ENCODE peak calls at places on chromosomes 1 and 21, in eight cellular contexts. O is left ventricle myocardium inferior, S is lower lobe of right lung, L is heart left ventricle, K is GM12865, B is HCT116, T is colonic mucosa, C is HL-60. A is an unnamed sample.

GRCh38 chr1:45622891-45623394 is 911 bp downstream of the CCDC17 start:
- DNase-seq in T (no peak), C (no peak), S (no peak), O (peak), B (no peak), L (peak), K (no peak), A (no peak)

GRCh38 chr1:76640092-76640491 is 227.2 kb upstream of the ST6GALNAC5 start:
- DNase-seq in O (no peak), K (no peak), T (no peak), C (no peak), S (no peak), L (no peak), B (peak), A (no peak)

GRCh38 chr1:223258751-223259177 is 105.2 kb downstream of the SUSD4 start:
- DNase-seq in S (no peak), L (no peak), B (no peak), O (no peak), T (peak), K (no peak), C (no peak), A (no peak)

GRCh38 chr1:9476790-9477463 is 62.3 kb upstream of the SLC25A33 start:
- DNase-seq in S (no peak), B (no peak), L (no peak), C (no peak), T (no peak), K (peak), O (no peak), A (no peak)

GRCh38 chr1:159921700-159922498 is 3.4 kb downstream of the TAGLN2 start:
- DNase-seq in S (no peak), K (peak), B (no peak), L (peak), O (no peak), T (no peak), C (no peak), A (no peak)

GRCh38 chr1:19458815-19459417 is 26.4 kb downstream of the CAPZB start:
- DNase-seq in L (no peak), K (no peak), B (no peak), O (peak), C (peak), S (no peak), T (peak), A (no peak)

GRCh38 chr1:22969224-22969829 is 3.3 kb downstream of the LACTBL1 start:
- DNase-seq in S (no peak), T (peak), L (no peak), K (no peak), C (no peak), O (no peak), B (no peak), A (peak)

GRCh38 chr21:14361958-14362357 is 21.0 kb downstream of the HSPA13 start:
- DNase-seq in S (no peak), C (peak), K (no peak), B (no peak), T (no peak), O (no peak), L (no peak), A (no peak)

GRCh38 chr1:114982251-114982650 is 47.4 kb upstream of the TSHB start:
- DNase-seq in B (no peak), S (no peak), T (no peak), C (no peak), L (no peak), O (no peak), K (no peak), A (no peak)

GRCh38 chr1:53299233-53299632 is 28.6 kb downstream of the LRP8 start:
- DNase-seq in O (no peak), L (no peak), S (no peak), B (no peak), C (no peak), T (no peak), K (no peak), A (no peak)

GRCh38 chr1:2497891-2498290 is 21.8 kb downstream of the PLCH2 start:
- DNase-seq in K (no peak), O (no peak), L (no peak), T (no peak), C (no peak), B (no peak), S (no peak), A (no peak)

GRCh38 chr1:61334718-61335589 is 252.6 kb downstream of the NFIA start:
- DNase-seq in K (no peak), L (peak), C (no peak), T (no peak), B (no peak), O (peak), S (no peak), A (no peak)

GRCh38 chr1:175129997-175130648 is 62.5 kb downstream of the KIAA0040 start:
- DNase-seq in K (peak), T (no peak), C (no peak), B (no peak), O (no peak), S (no peak), L (peak), A (no peak)

GRCh38 chr1:31421404-31422040 is 8.5 kb downstream of the SERINC2 start:
- DNase-seq in S (no peak), L (no peak), B (no peak), T (no peak), C (peak), O (no peak), K (peak), A (no peak)

GRCh38 chr1:192852001-192852400 is 43.2 kb downstream of the RGS2 start:
- DNase-seq in S (no peak), T (no peak), L (no peak), K (no peak), B (no peak), O (no peak), C (no peak), A (no peak)

GRCh38 chr1:154819628-154820590 is 50.2 kb downstream of the KCNN3 start:
- DNase-seq in L (no peak), B (peak), O (no peak), T (no peak), S (no peak), K (peak), C (peak), A (no peak)
- TF ChIP-seq CTCF in L (peak), B (peak), O (peak), T (no peak), S (peak), K (peak), C (peak), A (peak)

DNA sequence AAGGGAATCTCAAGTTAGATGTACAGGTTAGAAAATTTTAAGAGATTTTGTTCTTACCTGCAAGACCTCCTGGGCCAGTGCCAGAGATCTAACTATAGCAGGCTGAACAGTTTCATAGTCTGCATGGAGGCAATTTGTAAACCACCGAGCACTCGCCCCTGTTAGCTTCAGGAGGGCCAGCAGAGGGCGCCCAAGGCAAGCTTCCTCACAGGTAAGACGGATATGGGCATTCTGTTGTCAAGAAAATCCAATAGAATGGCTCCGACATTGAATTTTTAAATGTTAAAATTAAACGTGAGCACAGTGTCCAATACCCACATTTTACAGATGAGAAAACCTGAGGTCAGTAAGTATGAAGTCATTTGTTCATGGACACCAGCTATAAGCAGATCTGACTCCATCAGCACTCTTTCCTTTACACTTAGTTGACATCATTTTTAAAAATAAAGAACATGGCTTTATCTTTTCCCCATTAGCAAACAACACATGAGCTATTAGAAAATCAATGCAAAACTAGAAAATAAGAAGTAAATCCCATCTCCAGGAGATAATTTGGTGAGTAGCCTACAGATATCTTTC is 2.2 kb downstream of the REG4 start:
- DNase-seq in S (peak), T (peak), O (peak), L (peak), C (peak), B (peak), K (peak), A (peak)
- H3K4me3 ChIP-seq in S (no peak), T (no peak), O (no peak), L (no peak), C (no peak), B (no peak), K (no peak), A (no peak)

GRCh38 chr1:93619507-93620168 is 62.0 kb downstream of the BCAR3 start:
- DNase-seq in K (peak), O (no peak), C (no peak), T (no peak), B (no peak), S (no peak), L (no peak), A (no peak)

GRCh38 chr1:93623436-93623835 is 58.2 kb downstream of the BCAR3 start:
- DNase-seq in L (no peak), O (no peak), B (no peak), K (no peak), S (no peak), C (no peak), T (no peak), A (no peak)

GRCh38 chr1:93621246-93621645 is 60.4 kb downstream of the BCAR3 start:
- DNase-seq in T (no peak), O (no peak), L (no peak), C (no peak), K (no peak), S (no peak), B (no peak), A (no peak)

GRCh38 chr1:93620169-93620840 is 61.3 kb downstream of the BCAR3 start:
- DNase-seq in T (peak), S (no peak), L (no peak), O (no peak), K (no peak), C (no peak), B (no peak), A (no peak)

DNA sequence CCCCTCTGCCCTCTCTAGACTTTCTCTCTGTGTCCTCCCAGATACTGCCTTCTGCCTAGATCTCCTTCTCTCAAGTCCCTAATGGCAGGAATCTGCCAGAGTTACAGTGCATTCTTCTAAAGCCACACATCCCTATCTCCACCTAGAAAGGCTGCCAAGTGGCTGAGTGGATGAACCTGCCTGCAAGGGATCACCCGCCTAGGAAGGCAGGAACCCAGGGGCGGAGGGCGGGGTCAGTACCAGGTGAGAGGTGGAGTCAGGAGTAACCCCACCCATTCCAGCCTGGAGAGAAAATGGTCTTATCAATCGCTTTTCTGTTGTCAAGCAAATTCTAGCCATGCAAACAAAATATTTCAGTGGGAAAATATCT is 60.8 kb downstream of the BCAR3 start:
- DNase-seq in L (no peak), T (peak), B (no peak), K (no peak), O (no peak), C (no peak), S (no peak), A (no peak)
- TF ChIP-seq CTCF in L (no peak), T (no peak), B (no peak), K (no peak), O (peak), C (no peak), S (no peak), A (no peak)

GRCh38 chr1:113980120-113980519 is 846 bp downstream of the OLFML3 start:
- DNase-seq in K (no peak), S (no peak), L (peak), B (no peak), O (peak), C (no peak), T (peak), A (no peak)
- H3K4me3 ChIP-seq in K (no peak), S (peak), L (peak), B (no peak), O (peak), C (no peak), T (peak), A (no peak)

GRCh38 chr1:90475623-90476022 is 241.5 kb downstream of the BARHL2 start:
- DNase-seq in K (no peak), C (no peak), T (no peak), S (no peak), O (no peak), L (no peak), B (peak), A (no peak)
- TF ChIP-seq CTCF in K (no peak), C (no peak), T (no peak), S (no peak), O (no peak), L (no peak), B (peak), A (peak)

DNA sequence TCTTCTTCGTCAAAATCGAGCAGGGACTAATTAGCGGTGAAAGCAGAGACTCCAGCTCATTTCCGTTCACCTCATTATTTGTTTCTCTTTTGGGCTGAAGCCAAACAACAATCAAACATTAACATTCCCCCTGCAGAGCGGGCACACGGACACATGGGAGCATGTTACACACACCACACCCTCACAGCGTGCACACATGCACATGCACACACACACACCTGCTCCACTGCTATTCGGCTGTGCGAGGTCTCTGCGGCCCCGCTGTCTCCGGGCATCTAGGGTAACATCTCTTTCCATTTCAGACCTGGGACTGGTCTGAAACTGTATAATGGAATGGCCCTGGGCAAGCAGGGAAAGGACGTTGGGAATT is 58.4 kb upstream of the LRRC8D start:
- DNase-seq in T (peak), S (no peak), L (peak), C (no peak), O (no peak), K (peak), B (no peak), A (no peak)
- H3K4me3 ChIP-seq in T (peak), S (peak), L (peak), C (no peak), O (peak), K (peak), B (no peak), A (no peak)

DNA sequence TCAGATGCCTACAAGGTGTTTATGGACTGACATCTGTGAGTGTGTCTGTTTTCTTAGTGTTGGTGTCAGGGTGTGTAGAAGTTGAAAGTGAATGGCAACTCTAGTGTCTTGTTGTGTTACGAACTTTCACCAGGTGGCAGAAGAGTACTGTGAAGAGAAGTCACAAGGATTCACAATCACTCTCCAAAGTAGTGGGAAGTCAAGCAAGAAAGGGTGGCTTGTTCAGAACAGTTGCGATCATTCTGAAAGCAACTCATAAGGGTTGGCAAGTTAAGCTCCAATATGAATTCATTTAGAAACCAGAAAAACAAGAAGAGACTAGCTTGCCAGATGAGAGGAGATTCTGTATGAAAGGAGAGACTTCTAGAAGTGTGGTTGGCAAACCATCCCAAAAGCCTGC is 86.1 kb downstream of the FASLG start:
- DNase-seq in L (no peak), C (peak), K (peak), O (no peak), T (peak), B (peak), S (no peak), A (peak)
- TF ChIP-seq CTCF in L (peak), C (peak), K (peak), O (peak), T (peak), B (peak), S (peak), A (peak)

GRCh38 chr1:111203681-111204210 is 3.3 kb upstream of the DENND2D start:
- DNase-seq in S (peak), C (peak), O (peak), B (peak), K (peak), L (peak), T (peak), A (no peak)
- H3K4me3 ChIP-seq in S (peak), C (peak), O (peak), B (peak), K (peak), L (peak), T (peak), A (no peak)

DNA sequence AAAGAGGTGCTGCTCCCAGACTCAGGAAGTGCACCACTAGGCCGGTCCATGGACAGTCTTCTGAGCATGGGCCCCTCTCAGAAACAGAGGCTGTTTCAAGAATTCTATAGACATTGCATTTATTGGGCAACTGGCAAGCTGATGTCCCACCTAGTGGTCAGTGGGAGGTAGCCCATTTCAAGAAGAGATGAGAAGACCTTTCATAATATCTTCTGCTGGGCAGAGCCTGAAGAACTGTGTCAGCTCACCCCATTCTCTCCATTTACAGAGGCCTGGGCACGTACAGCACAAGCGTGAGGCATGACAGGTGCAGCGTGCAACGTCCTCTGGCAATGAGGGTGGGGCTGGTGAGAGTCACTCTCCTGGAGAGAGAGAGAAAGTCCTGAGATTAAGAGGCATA is 216.0 kb downstream of the DYRK1A start:
- DNase-seq in T (no peak), K (peak), S (no peak), C (no peak), B (peak), O (no peak), L (no peak), A (no peak)
- TF ChIP-seq CTCF in T (peak), K (peak), S (peak), C (no peak), B (peak), O (peak), L (peak), A (peak)

DNA sequence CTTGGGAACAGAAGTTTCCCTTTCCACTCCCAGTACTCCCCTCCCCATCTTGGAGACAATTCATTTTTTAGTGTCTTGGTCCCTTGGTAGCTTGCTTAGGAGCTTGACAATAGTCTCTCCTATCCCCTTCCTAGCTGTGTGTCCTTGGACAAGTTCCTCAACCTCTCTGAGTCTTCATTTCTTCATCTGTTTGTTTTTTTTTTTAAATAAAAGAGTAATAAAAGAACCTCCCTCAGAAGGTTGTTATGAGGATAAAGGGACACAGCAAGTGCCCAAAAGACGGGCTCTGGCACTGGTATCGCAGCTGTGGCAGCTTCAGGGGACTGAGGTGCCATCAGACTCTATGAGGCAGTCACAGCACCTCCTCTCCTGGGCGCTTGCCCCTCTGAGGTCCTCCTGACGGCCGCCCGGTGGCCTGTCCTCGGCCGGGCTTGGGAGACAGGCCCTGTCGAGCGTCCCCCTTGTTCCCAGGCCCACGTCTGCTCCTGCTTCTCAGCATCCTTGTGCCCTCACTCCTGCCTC is 689.2 kb downstream of the MATN1 start:
- DNase-seq in T (no peak), K (no peak), O (no peak), S (no peak), C (no peak), L (no peak), B (no peak), A (no peak)
- H3K4me3 ChIP-seq in T (no peak), K (no peak), O (no peak), S (no peak), C (no peak), L (no peak), B (no peak), A (no peak)

A was measured in LNCaP clone FGC.